ENCODE peak calls at places on chromosomes 7 and 10, in seven cellular contexts. R is CD8-positive, alpha-beta T cell; J is fibroblast of the conjunctiva; Q is GM12892; M is AG08395; N is iPS-NIHi11; A is amniotic stem cell. Z is an unnamed sample.

GRCh38 chr10:16470747-16471146 is 33.9 kb downstream of the PTER start:
- DNase-seq in A (no peak), Q (no peak), M (no peak), J (no peak), R (peak; percentile 25), N (no peak), Z (no peak)

GRCh38 chr7:12951397-12951801 is 264.0 kb downstream of the ARL4A start:
- DNase-seq in J (peak; percentile 46), A (peak; percentile 46), R (no peak), Q (no peak), N (no peak), M (peak; percentile 28), Z (no peak)

GRCh38 chr10:4213441-4213840 is 428.4 kb upstream of the KLF6 start:
- DNase-seq in J (no peak), M (no peak), A (no peak), R (no peak), Q (no peak), N (no peak), Z (no peak)

GRCh38 chr10:61279400-61279799 is 173.8 kb downstream of the TMEM26 start:
- DNase-seq in J (no peak), M (no peak), N (no peak), Q (no peak), R (no peak), A (no peak), Z (no peak)

GRCh38 chr7:137001478-137001877 is 133.0 kb downstream of the CHRM2 start:
- DNase-seq in Q (no peak), N (no peak), A (no peak), J (no peak), R (no peak), M (no peak), Z (no peak)

GRCh38 chr7:149422065-149422913 is 38.6 kb downstream of the ZNF777 start:
- DNase-seq in N (peak; percentile 99), A (peak; percentile 17), R (peak; percentile 66), J (peak; percentile 26), Q (peak; percentile 96), M (peak; percentile 88), Z (peak; percentile 93)

GRCh38 chr10:112915590-112916572 is 34.2 kb upstream of the TCF7L2 start:
- DNase-seq in N (peak; percentile 50), Q (no peak), R (no peak), J (peak; percentile 20), M (peak; percentile 17), A (no peak), Z (no peak)

GRCh38 chr7:97639036-97639435 is 92.8 kb upstream of the TAC1 start:
- DNase-seq in Q (no peak), A (no peak), R (no peak), J (no peak), N (peak; percentile 22), M (no peak), Z (peak; percentile 65)

GRCh38 chr10:88960854-88961253 is 8.3 kb upstream of the ACTA2 start:
- DNase-seq in N (no peak), R (no peak), A (no peak), Q (no peak), M (no peak), J (no peak), Z (no peak)

GRCh38 chr7:46933596-46933995 is 648.3 kb downstream of the TNS3 start:
- DNase-seq in R (no peak), M (peak; percentile 26), A (no peak), J (peak; percentile 42), N (no peak), Q (no peak), Z (no peak)

GRCh38 chr7:135168001-135168400 is 2.5 kb downstream of the CYREN start:
- DNase-seq in M (no peak), R (peak; percentile 45), Q (no peak), A (no peak), J (no peak), N (no peak), Z (no peak)

GRCh38 chr7:31875424-31875823 is 188.4 kb downstream of the PPP1R17 start:
- DNase-seq in N (no peak), R (no peak), A (no peak), J (no peak), M (peak; percentile 19), Q (no peak), Z (no peak)

GRCh38 chr7:4650471-4651047 is 31.5 kb upstream of the FOXK1 start:
- DNase-seq in J (peak; percentile 21), Q (no peak), N (peak; percentile 65), A (no peak), R (no peak), M (peak; percentile 48), Z (peak; percentile 65)

GRCh38 chr7:20450473-20450872 is 119.8 kb downstream of the ITGB8 start:
- DNase-seq in N (no peak), A (no peak), Q (no peak), J (no peak), R (no peak), M (no peak), Z (no peak)

GRCh38 chr10:70348228-70348850 is 34.1 kb downstream of the LRRC20 start:
- DNase-seq in J (no peak), A (no peak), M (peak; percentile 48), N (peak; percentile 71), Q (no peak), R (peak; percentile 32), Z (peak; percentile 85)

GRCh38 chr7:118041336-118041878 is 142.6 kb upstream of the LSM8 start:
- DNase-seq in A (no peak), Q (no peak), N (no peak), R (no peak), J (no peak), M (no peak), Z (no peak)

GRCh38 chr7:158001621-158002320 is 585.9 kb downstream of the PTPRN2 start:
- DNase-seq in N (no peak), M (no peak), R (no peak), J (no peak), Q (no peak), A (no peak), Z (no peak)

GRCh38 chr10:5776881-5777197 is 36.4 kb downstream of the GDI2 start:
- DNase-seq in R (no peak), Q (no peak), N (no peak), M (peak; percentile 79), A (peak; percentile 35), J (peak; percentile 49), Z (no peak)

GRCh38 chr10:123429631-123430257 is 236.4 kb upstream of the GPR26 start:
- DNase-seq in R (no peak), N (no peak), Q (no peak), J (no peak), M (peak; percentile 12), A (no peak), Z (peak; percentile 10)

GRCh38 chr10:7412482-7413251 is 1.8 kb upstream of the SFMBT2 start:
- DNase-seq in Q (no peak), M (no peak), N (peak; percentile 23), A (no peak), J (no peak), R (no peak), Z (peak; percentile 89)

GRCh38 chr10:5477948-5478693 is 21.2 kb downstream of the CALML5 start:
- DNase-seq in M (no peak), A (no peak), N (no peak), J (no peak), R (no peak), Q (no peak), Z (peak; percentile 41)

GRCh38 chr7:73728551-73728950 is 9.1 kb upstream of the STX1A start:
- DNase-seq in M (no peak), N (no peak), Q (no peak), A (no peak), J (no peak), R (no peak), Z (no peak)

GRCh38 chr7:30647589-30647988 is 34.7 kb downstream of the CRHR2 start:
- DNase-seq in N (no peak), Q (no peak), M (no peak), A (no peak), R (no peak), J (no peak), Z (no peak)

GRCh38 chr7:50733552-50733951 is 49.1 kb downstream of the GRB10 start:
- DNase-seq in J (no peak), Q (no peak), M (no peak), N (no peak), A (no peak), R (no peak), Z (no peak)

GRCh38 chr7:36456548-36456947 is 66.9 kb downstream of the ANLN start:
- DNase-seq in Q (no peak), M (no peak), A (no peak), J (no peak), N (no peak), R (no peak), Z (no peak)

GRCh38 chr7:123712619-123713018 is 36.2 kb downstream of the WASL start:
- DNase-seq in J (no peak), M (peak; percentile 46), A (no peak), R (no peak), Q (no peak), N (no peak), Z (no peak)

GRCh38 chr10:116056445-116057293 is 216.3 kb downstream of the GFRA1 start:
- DNase-seq in M (no peak), N (no peak), A (no peak), J (no peak), Q (no peak), R (no peak), Z (no peak)

GRCh38 chr7:80145780-80146422 is 11.3 kb downstream of the GNAI1 start:
- DNase-seq in R (no peak), M (no peak), A (peak; percentile 41), J (peak; percentile 71), Q (no peak), N (no peak), Z (no peak)

GRCh38 chr7:91164948-91165845 is 99.0 kb upstream of the FZD1 start:
- DNase-seq in A (peak; percentile 65), J (peak; percentile 62), Q (no peak), N (no peak), M (peak; percentile 75), R (no peak), Z (no peak)

Z was measured in endodermal cell.